ENCODE peak calls at places on chromosomes 16 and 17, in nine cellular contexts. Z is hypothalamus; J is HT-29; N is AG04450; E is GM23248; A is CD4-positive, alpha-beta T cell; I is ascending aorta; C is skeletal muscle cell; M is AG09309. Q is an unnamed sample.

GRCh38 chr17:27345141-27345904 is 51.4 kb downstream of the WSB1 start:
- DNase-seq in J (no peak), Z (peak; percentile 41), I (no peak), N (no peak), A (no peak), E (no peak), C (no peak), M (no peak), Q (peak; percentile 75)

GRCh38 chr17:79991924-79992656 is 43.6 kb downstream of the TBC1D16 start:
- DNase-seq in J (peak; percentile 34), Z (peak; percentile 62), N (no peak), C (no peak), E (peak; percentile 27), A (no peak), I (no peak), M (no peak), Q (no peak)

GRCh38 chr16:86697715-86698114 is 119.4 kb downstream of the FOXL1 start:
- DNase-seq in I (peak; percentile 28), N (peak; percentile 16), E (peak; percentile 17), M (no peak), C (no peak), Z (no peak), J (no peak), A (no peak), Q (no peak)

GRCh38 chr16:2427526-2427925 is 1.7 kb upstream of the CCNF start:
- DNase-seq in A (no peak), N (no peak), E (no peak), J (no peak), Z (no peak), M (no peak), C (no peak), I (no peak), Q (no peak)

GRCh38 chr16:29925173-29925804 is 737 bp downstream of the KCTD13 start:
- DNase-seq in Z (peak; percentile 31), E (peak; percentile 47), J (peak; percentile 25), A (no peak), I (no peak), N (no peak), M (no peak), C (no peak), Q (no peak)

GRCh38 chr17:78891406-78892061 is 11.5 kb downstream of the CEP295NL start:
- DNase-seq in Z (no peak), J (no peak), I (no peak), M (no peak), N (no peak), E (no peak), C (no peak), A (no peak), Q (no peak)

GRCh38 chr16:3945751-3946603 is 65.5 kb upstream of the CREBBP start:
- DNase-seq in M (peak; percentile 96), I (peak; percentile 88), Z (no peak), J (peak; percentile 49), N (peak; percentile 98), E (peak; percentile 99), A (no peak), C (peak; percentile 95), Q (peak; percentile 92)

GRCh38 chr17:53629188-53629587 is 193.5 kb upstream of the KIF2B start:
- DNase-seq in A (no peak), N (no peak), M (no peak), I (no peak), E (peak; percentile 20), Z (no peak), J (no peak), C (no peak), Q (no peak)

GRCh38 chr16:66979011-66979717 is 9.2 kb upstream of the CES4A start:
- DNase-seq in M (no peak), Z (no peak), C (no peak), N (no peak), A (no peak), E (peak; percentile 66), J (no peak), I (peak; percentile 85), Q (peak; percentile 39)

GRCh38 chr17:42017866-42018200 is 594 bp upstream of the DNAJC7 start:
- DNase-seq in C (no peak), I (no peak), M (no peak), A (no peak), J (no peak), Z (no peak), E (peak; percentile 74), N (no peak), Q (no peak)

GRCh38 chr17:74485012-74485743 is 18.7 kb downstream of the CD300A start:
- DNase-seq in E (no peak), J (no peak), C (no peak), N (no peak), M (no peak), A (no peak), I (no peak), Z (no peak), Q (no peak)

GRCh38 chr16:53817117-53817516 is 113.2 kb downstream of the FTO start:
- DNase-seq in Z (no peak), M (peak; percentile 84), I (no peak), E (peak; percentile 95), N (peak; percentile 78), J (no peak), A (no peak), C (peak; percentile 91), Q (peak; percentile 91)

GRCh38 chr16:85188822-85189672 is 76.8 kb upstream of the CIBAR2 start:
- DNase-seq in C (no peak), E (no peak), J (no peak), N (no peak), A (no peak), I (no peak), M (no peak), Z (no peak), Q (no peak)

GRCh38 chr17:45436161-45436560 is 3.5 kb upstream of the ARHGAP27 start:
- DNase-seq in E (no peak), A (no peak), J (no peak), I (no peak), C (no peak), N (no peak), Z (no peak), M (no peak), Q (peak; percentile 35)

GRCh38 chr16:87678618-87679017 is 76.3 kb downstream of the JPH3 start:
- DNase-seq in C (no peak), E (no peak), N (no peak), I (no peak), M (no peak), J (no peak), A (no peak), Z (no peak), Q (no peak)

GRCh38 chr16:15548482-15548891 is 94.5 kb downstream of the MARF1 start:
- DNase-seq in A (no peak), M (no peak), C (no peak), N (no peak), Z (no peak), E (peak; percentile 18), I (no peak), J (no peak), Q (peak; percentile 31)

GRCh38 chr16:307691-308312 is 24.8 kb downstream of the PDIA2 start:
- DNase-seq in C (no peak), I (no peak), J (no peak), A (no peak), E (no peak), M (no peak), Z (no peak), N (no peak), Q (no peak)

GRCh38 chr16:85690469-85691064 is 1.8 kb upstream of the GINS2 start:
- DNase-seq in J (no peak), C (no peak), N (no peak), E (no peak), M (no peak), I (no peak), A (no peak), Z (no peak), Q (no peak)

GRCh38 chr17:50207792-50208567 is 6.5 kb upstream of the COL1A1 start:
- DNase-seq in M (no peak), A (no peak), J (no peak), N (no peak), Z (no peak), E (no peak), I (peak; percentile 63), C (no peak), Q (no peak)

GRCh38 chr17:39903158-39903884 is 15.1 kb downstream of the GSDMB start:
- DNase-seq in M (no peak), Z (no peak), E (no peak), J (no peak), I (no peak), C (peak; percentile 31), N (no peak), A (no peak), Q (no peak)

GRCh38 chr17:43356999-43357398 is 41.8 kb upstream of the ARL4D start:
- DNase-seq in N (peak; percentile 76), M (peak; percentile 78), J (no peak), E (peak; percentile 93), A (no peak), I (peak; percentile 79), Z (no peak), C (peak; percentile 76), Q (peak; percentile 93)

GRCh38 chr17:73184133-73184993 is 8.5 kb upstream of the COG1 start:
- DNase-seq in N (no peak), C (no peak), E (no peak), Z (no peak), A (no peak), M (no peak), I (no peak), J (no peak), Q (no peak)

GRCh38 chr17:19460695-19461094 is 49.7 kb downstream of the RNF112 start:
- DNase-seq in M (no peak), C (no peak), J (no peak), A (no peak), I (peak; percentile 58), N (no peak), E (peak; percentile 24), Z (peak; percentile 19), Q (no peak)

GRCh38 chr16:58317608-58318152 is 22.9 kb upstream of the PRSS54 start:
- DNase-seq in J (no peak), C (no peak), M (no peak), I (no peak), Z (no peak), E (no peak), N (no peak), A (no peak), Q (no peak)

GRCh38 chr17:57328109-57328882 is 72.0 kb downstream of the MSI2 start:
- DNase-seq in E (no peak), N (peak; percentile 6), J (no peak), I (no peak), A (no peak), Z (no peak), C (peak; percentile 2), M (no peak), Q (no peak)

GRCh38 chr17:51461578-51462004 is 201.2 kb downstream of the UTP18 start:
- DNase-seq in I (no peak), C (no peak), M (peak; percentile 13), N (peak; percentile 4), Z (no peak), E (peak; percentile 89), A (peak; percentile 41), J (peak; percentile 74), Q (peak; percentile 43)

GRCh38 chr16:66476328-66477027 is 49.4 kb downstream of the BEAN1 start:
- DNase-seq in M (no peak), A (peak; percentile 37), C (no peak), N (no peak), Z (no peak), E (peak; percentile 27), I (peak; percentile 53), J (peak; percentile 22), Q (no peak)

GRCh38 chr16:4330277-4330882 is 14.5 kb downstream of the GLIS2 start:
- DNase-seq in A (peak; percentile 64), I (peak; percentile 91), M (no peak), N (no peak), J (peak; percentile 80), E (peak; percentile 81), C (no peak), Z (peak; percentile 64), Q (peak; percentile 63)

GRCh38 chr16:5895137-5895536 is 797.5 kb upstream of the EEF2KMT start:
- DNase-seq in E (no peak), Z (no peak), A (no peak), J (no peak), M (no peak), I (no peak), C (no peak), N (no peak), Q (peak; percentile 48)

GRCh38 chr17:36921131-36921851 is 16.0 kb upstream of the LHX1 start:
- DNase-seq in A (no peak), M (no peak), N (no peak), E (peak; percentile 47), C (peak; percentile 15), I (no peak), Z (no peak), J (peak; percentile 92), Q (peak; percentile 97)

GRCh38 chr16:3677994-3678393 is 23.5 kb downstream of the DNASE1 start:
- DNase-seq in M (no peak), Z (no peak), N (no peak), I (no peak), J (no peak), A (no peak), C (no peak), E (no peak), Q (no peak)

Q was measured in epithelial cell of esophagus.